ENCODE peak calls at places on chromosomes 2 and 18, in six cellular contexts. One of them, this sample, is unnamed.

GRCh38 chr2:28343971-28344715 is 48.5 kb upstream of the FOSL2 start:
- DNase-seq in breast epithelium: no peak
- DNase-seq in RWPE1: no peak
- DNase-seq in HepG2: no peak
- DNase-seq in CD8-positive, alpha-beta memory T cell: no peak
- DNase-seq in brain microvascular endothelial cell: no peak
- DNase-seq in this sample: no peak

GRCh38 chr2:173459363-173459762 is 104.7 kb downstream of the CDCA7 start:
- DNase-seq in breast epithelium: no peak
- DNase-seq in RWPE1: peak
- DNase-seq in HepG2: no peak
- DNase-seq in CD8-positive, alpha-beta memory T cell: no peak
- DNase-seq in brain microvascular endothelial cell: no peak
- DNase-seq in this sample: no peak

GRCh38 chr2:236119476-236119875 is 48.7 kb downstream of the GBX2 start:
- DNase-seq in breast epithelium: no peak
- DNase-seq in RWPE1: no peak
- DNase-seq in HepG2: no peak
- DNase-seq in CD8-positive, alpha-beta memory T cell: no peak
- DNase-seq in brain microvascular endothelial cell: no peak
- DNase-seq in this sample: no peak

GRCh38 chr2:185780890-185781289 is 42.3 kb downstream of the FSIP2 start:
- DNase-seq in breast epithelium: no peak
- DNase-seq in RWPE1: no peak
- DNase-seq in HepG2: no peak
- DNase-seq in CD8-positive, alpha-beta memory T cell: no peak
- DNase-seq in brain microvascular endothelial cell: no peak
- DNase-seq in this sample: no peak

GRCh38 chr2:88932677-88933076 is 241.2 kb downstream of the RPIA start:
- DNase-seq in breast epithelium: no peak
- DNase-seq in RWPE1: no peak
- DNase-seq in HepG2: no peak
- DNase-seq in CD8-positive, alpha-beta memory T cell: no peak
- DNase-seq in brain microvascular endothelial cell: no peak
- DNase-seq in this sample: no peak

GRCh38 chr2:241892299-241893137 is 23.0 kb downstream of the RTP5 start:
- DNase-seq in breast epithelium: no peak
- DNase-seq in RWPE1: no peak
- DNase-seq in HepG2: no peak
- DNase-seq in CD8-positive, alpha-beta memory T cell: no peak
- DNase-seq in brain microvascular endothelial cell: no peak
- DNase-seq in this sample: no peak

GRCh38 chr2:152054593-152054992 is 44.3 kb downstream of the CACNB4 start:
- DNase-seq in breast epithelium: no peak
- DNase-seq in RWPE1: peak
- DNase-seq in HepG2: no peak
- DNase-seq in CD8-positive, alpha-beta memory T cell: no peak
- DNase-seq in brain microvascular endothelial cell: peak
- DNase-seq in this sample: no peak

GRCh38 chr2:45849491-45850283 is 198.2 kb downstream of the PRKCE start:
- DNase-seq in breast epithelium: peak
- DNase-seq in RWPE1: peak
- DNase-seq in HepG2: no peak
- DNase-seq in CD8-positive, alpha-beta memory T cell: no peak
- DNase-seq in brain microvascular endothelial cell: peak
- DNase-seq in this sample: no peak

GRCh38 chr2:111116016-111116746 is 4.5 kb upstream of the BCL2L11 start:
- DNase-seq in breast epithelium: no peak
- DNase-seq in RWPE1: no peak
- DNase-seq in HepG2: no peak
- DNase-seq in CD8-positive, alpha-beta memory T cell: no peak
- DNase-seq in brain microvascular endothelial cell: no peak
- DNase-seq in this sample: no peak

GRCh38 chr18:13501896-13502295 is 224.5 kb downstream of the FAM210A start:
- DNase-seq in breast epithelium: peak
- DNase-seq in RWPE1: no peak
- DNase-seq in HepG2: no peak
- DNase-seq in CD8-positive, alpha-beta memory T cell: no peak
- DNase-seq in brain microvascular endothelial cell: no peak
- DNase-seq in this sample: no peak

GRCh38 chr2:121596221-121597080 is 52.8 kb downstream of the CLASP1 start:
- DNase-seq in breast epithelium: no peak
- DNase-seq in RWPE1: peak
- DNase-seq in HepG2: peak
- DNase-seq in CD8-positive, alpha-beta memory T cell: no peak
- DNase-seq in brain microvascular endothelial cell: peak
- DNase-seq in this sample: peak

GRCh38 chr2:68365087-68365486 is at the start of gene PLEK:
- DNase-seq in breast epithelium: no peak
- DNase-seq in RWPE1: no peak
- DNase-seq in HepG2: no peak
- DNase-seq in CD8-positive, alpha-beta memory T cell: no peak
- DNase-seq in brain microvascular endothelial cell: no peak
- DNase-seq in this sample: no peak

GRCh38 chr2:157182834-157183396 is 74.6 kb upstream of the GALNT5 start:
- DNase-seq in breast epithelium: no peak
- DNase-seq in RWPE1: peak
- DNase-seq in HepG2: no peak
- DNase-seq in CD8-positive, alpha-beta memory T cell: no peak
- DNase-seq in brain microvascular endothelial cell: peak
- DNase-seq in this sample: peak

GRCh38 chr2:99101697-99102096 is 39.8 kb upstream of the C2orf15 start:
- DNase-seq in breast epithelium: no peak
- DNase-seq in RWPE1: no peak
- DNase-seq in HepG2: peak
- DNase-seq in CD8-positive, alpha-beta memory T cell: no peak
- DNase-seq in brain microvascular endothelial cell: no peak
- DNase-seq in this sample: peak

GRCh38 chr18:23958036-23958435 is 56.5 kb upstream of the TTC39C start:
- DNase-seq in breast epithelium: peak
- DNase-seq in RWPE1: no peak
- DNase-seq in HepG2: no peak
- DNase-seq in CD8-positive, alpha-beta memory T cell: no peak
- DNase-seq in brain microvascular endothelial cell: no peak
- DNase-seq in this sample: no peak

GRCh38 chr18:30142248-30142647 is 900.3 kb downstream of the DSC3 start:
- DNase-seq in breast epithelium: no peak
- DNase-seq in RWPE1: no peak
- DNase-seq in HepG2: no peak
- DNase-seq in CD8-positive, alpha-beta memory T cell: no peak
- DNase-seq in brain microvascular endothelial cell: no peak
- DNase-seq in this sample: no peak
- H3K27ac ChIP-seq in breast epithelium: no peak
- H3K27ac ChIP-seq in RWPE1: no peak
- H3K27ac ChIP-seq in HepG2: no peak
- H3K27ac ChIP-seq in CD8-positive, alpha-beta memory T cell: no peak
- H3K27ac ChIP-seq in brain microvascular endothelial cell: no peak
- H3K27ac ChIP-seq in this sample: no peak

GRCh38 chr2:134432438-134432883 is 178.6 kb downstream of the MGAT5 start:
- DNase-seq in breast epithelium: no peak
- DNase-seq in RWPE1: no peak
- DNase-seq in HepG2: peak
- DNase-seq in CD8-positive, alpha-beta memory T cell: no peak
- DNase-seq in brain microvascular endothelial cell: no peak
- DNase-seq in this sample: no peak
- H3K27ac ChIP-seq in breast epithelium: no peak
- H3K27ac ChIP-seq in RWPE1: no peak
- H3K27ac ChIP-seq in HepG2: peak
- H3K27ac ChIP-seq in CD8-positive, alpha-beta memory T cell: no peak
- H3K27ac ChIP-seq in brain microvascular endothelial cell: no peak
- H3K27ac ChIP-seq in this sample: peak

GRCh38 chr2:85541262-85541661 is 2.3 kb downstream of the MAT2A start:
- DNase-seq in breast epithelium: no peak
- DNase-seq in RWPE1: no peak
- DNase-seq in HepG2: no peak
- DNase-seq in CD8-positive, alpha-beta memory T cell: no peak
- DNase-seq in brain microvascular endothelial cell: no peak
- DNase-seq in this sample: no peak

GRCh38 chr2:85542777-85543176 is 3.8 kb downstream of the MAT2A start:
- DNase-seq in breast epithelium: no peak
- DNase-seq in RWPE1: no peak
- DNase-seq in HepG2: no peak
- DNase-seq in CD8-positive, alpha-beta memory T cell: no peak
- DNase-seq in brain microvascular endothelial cell: no peak
- DNase-seq in this sample: no peak

GRCh38 chr2:85540131-85540587 is 1.2 kb downstream of the MAT2A start:
- DNase-seq in breast epithelium: no peak
- DNase-seq in RWPE1: no peak
- DNase-seq in HepG2: no peak
- DNase-seq in CD8-positive, alpha-beta memory T cell: no peak
- DNase-seq in brain microvascular endothelial cell: no peak
- DNase-seq in this sample: no peak

GRCh38 chr2:85539361-85540130 is 578 bp downstream of the MAT2A start:
- DNase-seq in breast epithelium: peak
- DNase-seq in RWPE1: no peak
- DNase-seq in HepG2: peak
- DNase-seq in CD8-positive, alpha-beta memory T cell: peak
- DNase-seq in brain microvascular endothelial cell: peak
- DNase-seq in this sample: no peak

DNA sequence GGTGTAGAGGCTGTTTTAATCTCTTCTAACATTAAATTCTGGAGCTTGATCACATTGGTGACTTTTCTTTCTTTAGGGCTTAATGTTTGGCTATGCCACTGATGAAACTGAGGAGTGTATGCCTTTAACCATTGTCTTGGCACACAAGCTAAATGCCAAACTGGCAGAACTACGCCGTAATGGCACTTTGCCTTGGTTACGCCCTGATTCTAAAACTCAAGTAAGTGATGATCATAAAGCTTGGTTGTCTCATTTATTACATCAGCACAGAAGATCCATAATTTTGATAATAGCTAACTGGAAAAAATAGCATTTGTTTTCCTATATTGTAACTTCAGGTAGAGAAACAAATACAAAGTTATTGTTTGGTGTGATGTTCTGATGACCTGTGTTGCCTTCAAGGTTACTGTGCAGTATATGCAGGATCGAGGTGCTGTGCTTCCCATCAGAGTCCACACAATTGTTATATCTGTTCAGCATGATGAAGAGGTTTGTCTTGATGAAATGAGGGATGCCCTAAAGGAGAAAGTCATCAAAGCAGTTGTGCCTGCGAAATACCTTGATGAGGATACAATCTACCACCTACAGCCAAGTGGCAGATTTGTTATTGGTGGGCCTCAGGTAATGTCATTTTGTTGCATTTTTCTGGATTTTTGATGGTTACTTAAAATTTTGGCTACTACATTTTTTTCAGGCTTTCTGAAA is 2.9 kb downstream of the MAT2A start:
- DNase-seq in breast epithelium: no peak
- DNase-seq in RWPE1: no peak
- DNase-seq in HepG2: no peak
- DNase-seq in CD8-positive, alpha-beta memory T cell: no peak
- DNase-seq in brain microvascular endothelial cell: no peak
- DNase-seq in this sample: no peak
- H3K27ac ChIP-seq in breast epithelium: peak
- H3K27ac ChIP-seq in RWPE1: peak
- H3K27ac ChIP-seq in HepG2: no peak
- H3K27ac ChIP-seq in CD8-positive, alpha-beta memory T cell: no peak
- H3K27ac ChIP-seq in brain microvascular endothelial cell: no peak
- H3K27ac ChIP-seq in this sample: no peak

DNA sequence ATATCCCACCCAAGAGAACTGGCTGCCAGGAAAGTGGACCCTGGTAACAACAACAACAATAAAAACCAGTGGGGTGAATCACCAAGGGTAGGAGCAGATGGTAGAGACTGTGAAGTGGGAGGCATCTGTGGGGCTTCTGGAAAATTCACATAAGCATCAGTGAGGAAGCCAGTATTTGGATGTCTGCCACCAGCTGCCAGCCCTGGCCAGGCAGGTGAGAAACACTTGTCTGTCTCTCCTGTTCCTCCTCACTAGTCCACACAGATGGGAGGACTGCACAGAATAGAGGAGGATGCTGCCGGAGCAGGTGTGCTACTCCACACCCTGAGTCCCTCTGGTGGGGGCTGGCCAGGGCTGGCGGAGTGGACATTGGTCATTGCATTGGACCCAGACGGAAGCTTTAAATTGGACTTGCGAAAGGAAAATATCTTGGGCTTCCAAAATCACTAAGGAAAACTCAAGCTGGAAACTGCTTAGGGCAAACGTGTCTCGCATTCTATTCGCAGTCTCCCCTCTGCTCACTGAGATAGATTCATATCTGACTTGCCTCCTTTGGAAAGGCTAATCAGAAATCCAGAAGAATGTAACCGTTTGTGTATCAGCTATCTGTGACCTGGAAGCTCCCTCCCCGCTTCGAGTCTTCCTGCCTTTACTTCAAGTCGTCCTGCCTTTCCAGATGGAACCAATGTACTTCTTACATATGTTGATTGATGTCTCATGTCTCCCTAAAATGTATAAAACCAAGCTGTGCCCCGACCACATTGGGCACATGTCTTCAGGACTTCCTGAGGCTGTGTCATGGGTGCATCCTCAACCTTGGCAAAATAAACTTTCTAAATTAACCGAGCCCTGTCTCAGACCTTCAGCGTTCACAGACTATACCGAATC is 69.1 kb downstream of the NAB1 start:
- DNase-seq in breast epithelium: no peak
- DNase-seq in RWPE1: no peak
- DNase-seq in HepG2: no peak
- DNase-seq in CD8-positive, alpha-beta memory T cell: no peak
- DNase-seq in brain microvascular endothelial cell: no peak
- DNase-seq in this sample: no peak
- H3K27ac ChIP-seq in breast epithelium: no peak
- H3K27ac ChIP-seq in RWPE1: no peak
- H3K27ac ChIP-seq in HepG2: no peak
- H3K27ac ChIP-seq in CD8-positive, alpha-beta memory T cell: no peak
- H3K27ac ChIP-seq in brain microvascular endothelial cell: no peak
- H3K27ac ChIP-seq in this sample: no peak